ENCODE peak calls at places on chromosomes 11 and 22, in four cellular contexts. One of them, this sample, is unnamed.

GRCh38 chr11:100942016-100942415 is 187.6 kb downstream of the PGR start:
- DNase-seq in MM.1S: no peak
- DNase-seq in right cardiac atrium: peak
- DNase-seq in body of pancreas: no peak
- DNase-seq in this sample: no peak

GRCh38 chr22:45911601-45912271 is 65.2 kb downstream of the WNT7B start:
- DNase-seq in right cardiac atrium: peak
- DNase-seq in MM.1S: no peak
- DNase-seq in body of pancreas: peak
- DNase-seq in this sample: no peak

GRCh38 chr11:130175898-130176297 is 16.3 kb downstream of the ST14 start:
- DNase-seq in right cardiac atrium: no peak
- DNase-seq in body of pancreas: no peak
- DNase-seq in MM.1S: peak
- DNase-seq in this sample: no peak

GRCh38 chr22:25148149-25148691 is 51.4 kb upstream of the CRYBB3 start:
- DNase-seq in right cardiac atrium: no peak
- DNase-seq in MM.1S: no peak
- DNase-seq in body of pancreas: peak
- DNase-seq in this sample: no peak

GRCh38 chr11:134622458-134622857 is 210.4 kb upstream of the B3GAT1 start:
- DNase-seq in MM.1S: no peak
- DNase-seq in right cardiac atrium: no peak
- DNase-seq in body of pancreas: no peak
- DNase-seq in this sample: no peak

GRCh38 chr11:91303754-91304153 is 920.9 kb upstream of the FAT3 start:
- DNase-seq in body of pancreas: no peak
- DNase-seq in right cardiac atrium: no peak
- DNase-seq in MM.1S: no peak
- DNase-seq in this sample: no peak

GRCh38 chr11:23206736-23207336 is 346.6 kb upstream of the CCDC179 start:
- DNase-seq in body of pancreas: no peak
- DNase-seq in MM.1S: no peak
- DNase-seq in right cardiac atrium: no peak
- DNase-seq in this sample: no peak

GRCh38 chr22:29726512-29727247 is 6.9 kb downstream of the CABP7 start:
- DNase-seq in body of pancreas: no peak
- DNase-seq in right cardiac atrium: no peak
- DNase-seq in MM.1S: no peak
- DNase-seq in this sample: no peak

GRCh38 chr11:13970986-13971385 is 8.5 kb downstream of the SPON1 start:
- DNase-seq in body of pancreas: no peak
- DNase-seq in right cardiac atrium: peak
- DNase-seq in MM.1S: peak
- DNase-seq in this sample: no peak

GRCh38 chr11:60744114-60744513 is 12.6 kb upstream of the MS4A15 start:
- DNase-seq in right cardiac atrium: no peak
- DNase-seq in MM.1S: no peak
- DNase-seq in body of pancreas: peak
- DNase-seq in this sample: no peak

GRCh38 chr11:76670475-76671235 is at the start of gene LRRC32:
- DNase-seq in body of pancreas: peak
- DNase-seq in right cardiac atrium: peak
- DNase-seq in MM.1S: no peak
- DNase-seq in this sample: peak

GRCh38 chr22:48474881-48475280 is 1352.8 kb downstream of the BRD1 start:
- DNase-seq in body of pancreas: no peak
- DNase-seq in MM.1S: no peak
- DNase-seq in right cardiac atrium: no peak
- DNase-seq in this sample: peak

GRCh38 chr11:50164050-50164449 is 131.4 kb downstream of the OR4C45 start:
- DNase-seq in MM.1S: no peak
- DNase-seq in right cardiac atrium: peak
- DNase-seq in body of pancreas: no peak
- DNase-seq in this sample: no peak

GRCh38 chr11:130425156-130425555 is 3.3 kb downstream of the ADAMTS8 start:
- DNase-seq in MM.1S: no peak
- DNase-seq in body of pancreas: no peak
- DNase-seq in right cardiac atrium: no peak
- DNase-seq in this sample: no peak

GRCh38 chr11:61551630-61552029 is 29.2 kb downstream of the SYT7 start:
- DNase-seq in body of pancreas: peak
- DNase-seq in right cardiac atrium: peak
- DNase-seq in MM.1S: no peak
- DNase-seq in this sample: no peak

GRCh38 chr11:119684361-119685072 is 44.5 kb downstream of the NECTIN1 start:
- DNase-seq in right cardiac atrium: peak
- DNase-seq in body of pancreas: peak
- DNase-seq in MM.1S: peak
- DNase-seq in this sample: no peak

GRCh38 chr11:57792060-57792541 is 30.5 kb downstream of the CTNND1 start:
- DNase-seq in right cardiac atrium: peak
- DNase-seq in body of pancreas: peak
- DNase-seq in MM.1S: no peak
- DNase-seq in this sample: peak

GRCh38 chr11:61974766-61975631 is 7.6 kb upstream of the FTH1 start:
- DNase-seq in MM.1S: no peak
- DNase-seq in right cardiac atrium: no peak
- DNase-seq in body of pancreas: peak
- DNase-seq in this sample: peak

GRCh38 chr11:777288-778255 is at the start of gene GATD1:
- DNase-seq in body of pancreas: peak
- DNase-seq in right cardiac atrium: peak
- DNase-seq in MM.1S: peak
- DNase-seq in this sample: peak

GRCh38 chr11:111555255-111555654 is 14.7 kb downstream of the LAYN start:
- DNase-seq in body of pancreas: no peak
- DNase-seq in MM.1S: no peak
- DNase-seq in right cardiac atrium: no peak
- DNase-seq in this sample: no peak

GRCh38 chr11:2752204-2752772 is 52.5 kb upstream of the KCNQ1OT1 start:
- DNase-seq in MM.1S: no peak
- DNase-seq in body of pancreas: no peak
- DNase-seq in right cardiac atrium: no peak
- DNase-seq in this sample: peak

GRCh38 chr11:117087446-117087845 is 10.8 kb downstream of the SIK3 start:
- DNase-seq in MM.1S: no peak
- DNase-seq in right cardiac atrium: no peak
- DNase-seq in body of pancreas: no peak
- DNase-seq in this sample: no peak

GRCh38 chr11:92628401-92629292 is 340.8 kb upstream of the MTNR1B start:
- DNase-seq in body of pancreas: no peak
- DNase-seq in MM.1S: no peak
- DNase-seq in right cardiac atrium: no peak
- DNase-seq in this sample: no peak

DNA sequence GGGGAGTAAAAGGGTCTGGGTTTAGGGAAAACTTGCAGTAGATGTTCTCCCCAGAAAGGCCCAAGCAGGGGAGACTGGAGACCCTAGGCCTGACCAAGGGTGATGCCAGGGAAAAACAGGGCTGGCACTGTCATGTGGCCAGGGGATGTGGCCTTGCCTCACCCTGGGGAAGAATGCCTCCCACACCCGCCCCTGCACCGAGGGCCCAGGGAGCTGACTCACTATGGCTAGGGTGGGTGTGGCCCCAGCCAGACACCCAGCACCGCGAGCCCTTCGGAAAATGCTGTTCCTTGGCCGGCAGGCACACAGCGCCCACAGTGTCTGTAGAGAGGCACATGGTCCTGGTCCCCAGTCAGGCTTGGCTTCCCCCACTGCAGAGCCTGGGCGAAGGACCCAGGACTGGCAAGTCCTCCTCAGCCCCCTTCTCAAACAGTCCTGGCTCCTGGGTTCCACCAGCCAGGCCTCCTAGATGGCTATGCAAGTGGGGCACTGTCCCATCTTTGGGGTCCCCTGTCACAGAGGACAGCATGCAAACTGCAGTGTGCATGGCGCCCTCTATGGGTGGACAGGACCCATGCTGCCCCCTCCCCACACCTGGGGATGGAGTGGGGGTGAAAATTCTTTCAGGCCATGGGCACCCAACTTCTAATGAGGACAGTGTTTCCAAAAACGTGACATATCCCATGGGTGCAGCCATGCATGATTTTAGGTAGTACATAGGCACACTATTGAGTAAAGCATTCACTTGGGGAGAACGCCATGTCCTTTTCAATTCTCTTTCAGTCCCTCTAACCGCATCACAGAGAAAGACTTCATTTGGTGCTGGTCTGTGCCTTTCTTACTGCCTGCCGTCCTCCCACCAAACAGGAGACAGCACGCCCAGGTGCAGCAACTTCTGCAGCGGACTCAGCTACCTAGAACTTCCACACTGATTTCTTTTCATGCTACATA is 15.2 kb downstream of the TMPRSS5 start:
- DNase-seq in MM.1S: no peak
- DNase-seq in body of pancreas: peak
- DNase-seq in right cardiac atrium: no peak
- DNase-seq in this sample: no peak
- H3K27ac ChIP-seq in MM.1S: no peak
- H3K27ac ChIP-seq in body of pancreas: no peak
- H3K27ac ChIP-seq in right cardiac atrium: no peak
- H3K27ac ChIP-seq in this sample: no peak

GRCh38 chr11:19723572-19724342 is 11.1 kb downstream of the NAV2 start:
- DNase-seq in right cardiac atrium: peak
- DNase-seq in body of pancreas: peak
- DNase-seq in MM.1S: no peak
- DNase-seq in this sample: no peak
- H3K27ac ChIP-seq in right cardiac atrium: no peak
- H3K27ac ChIP-seq in body of pancreas: no peak
- H3K27ac ChIP-seq in MM.1S: no peak
- H3K27ac ChIP-seq in this sample: peak

DNA sequence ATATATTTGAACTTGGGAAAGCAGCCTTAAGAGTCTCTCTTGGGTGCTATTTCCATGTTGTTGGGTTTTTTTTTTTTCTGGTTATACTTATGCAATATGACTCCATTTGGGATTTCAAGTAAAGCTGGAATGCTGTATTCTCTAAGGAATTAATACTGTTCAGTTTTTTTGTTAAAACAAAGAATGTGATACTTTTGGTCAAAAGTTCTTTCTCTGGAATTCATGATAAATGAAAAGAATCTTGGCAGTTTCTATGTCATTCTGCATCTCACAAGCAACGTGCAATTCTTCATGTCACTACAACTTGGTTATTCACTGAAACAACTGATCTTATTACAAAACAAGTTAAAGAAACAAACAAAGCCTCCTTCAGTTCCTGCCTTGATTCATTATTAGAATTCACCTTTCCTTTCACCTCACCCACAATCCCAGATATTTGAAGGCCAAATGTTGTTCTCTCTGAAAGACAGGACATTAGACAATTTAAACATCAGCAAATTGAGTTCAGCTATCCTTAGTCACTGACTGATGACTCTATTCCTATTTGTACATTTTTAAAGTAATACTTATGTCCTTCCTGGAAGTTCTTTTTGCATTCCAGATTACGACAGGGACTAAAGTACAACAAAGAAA is 176.2 kb downstream of the SBF2 start:
- DNase-seq in MM.1S: no peak
- DNase-seq in right cardiac atrium: no peak
- DNase-seq in body of pancreas: no peak
- DNase-seq in this sample: no peak
- H3K27ac ChIP-seq in MM.1S: no peak
- H3K27ac ChIP-seq in right cardiac atrium: no peak
- H3K27ac ChIP-seq in body of pancreas: no peak
- H3K27ac ChIP-seq in this sample: peak

DNA sequence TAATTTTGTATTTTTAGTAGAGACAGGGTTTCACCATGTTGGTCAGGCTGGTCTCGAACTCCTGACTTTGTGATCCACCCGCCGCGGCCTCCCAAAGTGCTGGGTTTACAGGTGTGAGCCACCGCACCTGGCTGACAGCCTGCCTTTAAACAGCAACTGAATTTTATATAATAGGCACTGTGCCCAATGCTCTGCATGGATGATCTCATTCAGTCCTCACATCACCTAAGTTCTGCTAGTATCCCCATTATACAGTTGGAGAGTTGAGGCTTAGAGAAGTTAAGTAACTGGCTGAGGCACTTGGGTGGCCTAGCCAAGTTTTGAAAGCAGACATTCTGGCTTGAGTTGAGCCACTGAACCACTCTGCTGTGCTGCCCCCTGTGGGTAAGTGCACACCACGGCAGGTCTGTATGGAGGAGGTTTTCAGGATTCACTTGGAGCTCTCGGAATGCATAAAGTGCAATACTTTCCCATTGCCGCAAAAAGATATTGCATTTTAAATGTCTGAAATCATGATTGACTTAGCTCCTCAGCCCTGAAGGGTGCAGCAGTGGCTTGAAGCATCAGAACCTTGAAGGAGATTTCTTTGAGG is 112.4 kb downstream of the LDLRAD3 start:
- DNase-seq in MM.1S: no peak
- DNase-seq in right cardiac atrium: no peak
- DNase-seq in body of pancreas: peak
- DNase-seq in this sample: no peak
- H3K27ac ChIP-seq in MM.1S: no peak
- H3K27ac ChIP-seq in right cardiac atrium: no peak
- H3K27ac ChIP-seq in body of pancreas: no peak
- H3K27ac ChIP-seq in this sample: no peak

DNA sequence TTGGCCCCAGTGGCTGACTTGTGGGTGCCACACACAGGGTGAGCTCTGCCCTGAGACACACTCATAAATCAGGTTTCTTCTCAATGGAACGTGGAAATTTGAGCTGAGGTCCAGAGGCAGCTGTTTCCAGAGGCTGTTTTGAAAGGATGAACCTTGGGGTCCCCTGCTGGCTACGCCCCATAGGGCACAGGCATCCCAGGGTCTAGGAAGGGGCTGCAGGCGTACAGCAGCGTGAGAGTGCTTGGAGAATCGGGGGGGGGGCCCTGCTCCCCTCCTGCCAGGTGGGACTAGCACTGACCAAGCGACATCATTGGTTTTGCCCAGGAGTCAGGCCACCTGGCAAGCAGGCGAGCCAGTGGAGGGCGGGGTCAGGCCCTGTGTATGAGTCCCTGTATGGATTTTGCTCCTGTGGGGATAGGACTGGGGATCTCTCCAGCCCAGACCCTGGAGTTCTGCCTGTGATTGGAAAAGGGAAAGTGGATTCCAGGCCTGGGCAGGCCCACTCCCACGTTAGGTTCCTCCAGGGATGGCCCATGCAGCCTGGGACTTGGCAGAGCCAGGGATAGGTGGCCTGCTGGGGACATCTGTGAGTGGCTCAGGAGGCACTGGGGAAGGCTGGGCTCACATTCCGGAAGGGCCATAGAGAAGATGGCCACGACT is 61.0 kb downstream of the FBXO7 start:
- DNase-seq in right cardiac atrium: peak
- DNase-seq in body of pancreas: no peak
- DNase-seq in MM.1S: no peak
- DNase-seq in this sample: no peak
- H3K27ac ChIP-seq in right cardiac atrium: no peak
- H3K27ac ChIP-seq in body of pancreas: no peak
- H3K27ac ChIP-seq in MM.1S: peak
- H3K27ac ChIP-seq in this sample: no peak